ENCODE peak calls at places on chromosome 9, in eight cellular contexts. V is IMR-90; M is CD8-positive, alpha-beta T cell; X is left ventricle myocardium inferior; Y is H9; W is PC-3; N is breast epithelium; E is effector memory CD4-positive, alpha-beta T cell. C is an unnamed sample.

GRCh38 chr9:5800969-5801738 is 31.8 kb downstream of the ERMP1 start:
- DNase-seq in E (no peak), W (no peak), Y (no peak), M (no peak), X (no peak), N (no peak), V (no peak), C (no peak)

GRCh38 chr9:126423709-126424185 is 97.1 kb downstream of the MVB12B start:
- DNase-seq in W (no peak), Y (no peak), X (no peak), V (no peak), E (no peak), N (no peak), M (no peak), C (no peak)

GRCh38 chr9:94882953-94883641 is 156.6 kb downstream of the AOPEP start:
- DNase-seq in M (no peak), X (no peak), W (no peak), V (no peak), N (no peak), E (no peak), Y (no peak), C (no peak)

GRCh38 chr9:92714787-92715487 is 45.0 kb upstream of the IPPK start:
- DNase-seq in E (no peak), N (no peak), V (no peak), Y (no peak), W (no peak), X (peak; percentile 51), M (no peak), C (no peak)

GRCh38 chr9:20701058-20701457 is 17.0 kb downstream of the FOCAD start:
- DNase-seq in M (no peak), W (no peak), X (no peak), V (no peak), E (no peak), N (no peak), Y (no peak), C (no peak)

GRCh38 chr9:113636165-113636564 is 172.6 kb downstream of the RGS3 start:
- DNase-seq in W (no peak), X (no peak), N (peak; percentile 48), Y (no peak), V (peak; percentile 91), E (no peak), M (no peak), C (no peak)

GRCh38 chr9:104976196-104976595 is 48.2 kb upstream of the ABCA1 start:
- DNase-seq in X (no peak), Y (no peak), N (no peak), V (no peak), M (no peak), W (no peak), E (no peak), C (no peak)

GRCh38 chr9:81759680-81760215 is 70.4 kb upstream of the TLE1 start:
- DNase-seq in V (peak; percentile 99), N (no peak), Y (no peak), W (peak; percentile 88), M (no peak), E (no peak), X (no peak), C (no peak)

GRCh38 chr9:127053057-127053821 is 69.2 kb downstream of the ANGPTL2 start:
- DNase-seq in Y (no peak), X (no peak), V (no peak), E (no peak), N (no peak), M (no peak), W (no peak), C (no peak)

GRCh38 chr9:13295556-13295955 is 16.1 kb upstream of the MPDZ start:
- DNase-seq in X (no peak), W (no peak), V (no peak), E (no peak), N (no peak), Y (no peak), M (no peak), C (no peak)

GRCh38 chr9:137459147-137459600 is at the start of gene NSMF:
- DNase-seq in N (peak; percentile 91), X (peak; percentile 94), V (peak; percentile 86), Y (peak; percentile 90), M (peak; percentile 87), E (peak; percentile 92), W (peak; percentile 91), C (peak; percentile 92)

GRCh38 chr9:3482578-3482977 is 43.2 kb downstream of the RFX3 start:
- DNase-seq in X (no peak), E (no peak), N (no peak), M (no peak), Y (no peak), V (no peak), W (no peak), C (no peak)

GRCh38 chr9:97502222-97502983 is 937 bp downstream of the TMOD1 start:
- DNase-seq in E (no peak), V (no peak), W (no peak), N (no peak), Y (peak; percentile 54), M (no peak), X (peak; percentile 36), C (peak; percentile 15)

GRCh38 chr9:20599195-20599594 is 23.1 kb downstream of the MLLT3 start:
- DNase-seq in Y (no peak), E (no peak), M (no peak), V (peak; percentile 78), N (no peak), X (no peak), W (no peak), C (no peak)

GRCh38 chr9:78620764-78621163 is 323.8 kb downstream of the PSAT1 start:
- DNase-seq in V (peak; percentile 88), E (no peak), X (no peak), M (no peak), N (no peak), W (peak; percentile 83), Y (no peak), C (no peak)

GRCh38 chr9:85741112-85741874 is 461 bp downstream of the AGTPBP1 start:
- DNase-seq in W (peak; percentile 15), E (peak; percentile 65), M (peak; percentile 37), V (peak; percentile 8), Y (peak; percentile 56), N (no peak), X (no peak), C (peak; percentile 48)

GRCh38 chr9:137435381-137435891 is 5.7 kb downstream of the ENTPD8 start:
- DNase-seq in V (no peak), W (no peak), Y (no peak), M (no peak), N (no peak), E (no peak), X (peak; percentile 7), C (no peak)

DNA sequence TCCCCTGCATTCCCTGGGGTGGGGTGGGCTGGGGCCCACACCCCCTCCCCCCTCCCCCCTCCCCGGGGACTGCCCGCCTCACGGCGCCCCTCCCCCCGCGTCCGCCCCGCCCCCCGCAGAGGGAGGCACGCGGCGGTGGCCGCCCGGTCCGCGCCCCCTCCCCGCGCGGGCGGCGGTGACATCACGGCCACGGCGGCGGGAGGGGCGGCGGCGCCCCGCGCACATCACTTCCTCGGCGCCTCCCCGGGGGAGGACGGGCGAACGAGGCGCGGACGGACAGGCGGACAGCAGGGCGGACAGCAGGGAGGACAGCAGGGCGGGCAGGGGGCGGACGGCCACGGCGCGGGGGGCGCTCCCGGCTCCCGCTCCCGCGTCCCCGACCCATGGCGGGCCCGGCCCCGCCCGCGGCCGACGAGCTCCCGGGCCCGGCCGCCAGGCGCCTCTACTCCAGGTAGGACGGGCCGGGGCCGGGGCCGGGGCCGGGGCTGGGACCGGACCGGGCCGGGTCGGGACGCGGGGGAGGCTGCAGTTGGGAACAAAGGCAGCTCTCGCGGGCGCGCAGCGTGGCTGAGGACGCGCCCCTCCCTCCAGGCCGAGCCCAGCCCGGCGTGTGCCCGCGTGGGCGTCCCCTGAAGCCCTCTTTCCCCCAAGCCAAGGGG is at the start of gene GPSM1:
- DNase-seq in M (no peak), Y (no peak), E (no peak), V (peak; percentile 58), X (peak; percentile 70), N (no peak), W (peak; percentile 38), C (no peak)
- H3K27ac ChIP-seq in M (no peak within 1 kb of the TSS), Y (no peak within 1 kb of the TSS), E (no peak within 1 kb of the TSS), V (peak within 1 kb of the TSS; percentile 97), X (peak within 1 kb of the TSS; percentile 81), N (peak within 1 kb of the TSS; percentile 89), W (no peak within 1 kb of the TSS), C (peak within 1 kb of the TSS; percentile 64)

GRCh38 chr9:22580788-22581187 is 134.2 kb downstream of the DMRTA1 start:
- DNase-seq in M (no peak), V (no peak), W (no peak), X (no peak), E (no peak), N (no peak), Y (no peak), C (no peak)
- H3K27ac ChIP-seq in M (no peak overlapping the region), V (no peak overlapping the region), W (no peak overlapping the region), X (no peak overlapping the region), E (no peak overlapping the region), N (no peak overlapping the region), Y (no peak overlapping the region), C (no peak overlapping the region)

GRCh38 chr9:27610622-27611021 is 37.3 kb upstream of the C9orf72 start:
- DNase-seq in Y (no peak), E (no peak), V (no peak), N (no peak), M (no peak), W (no peak), X (no peak), C (no peak)
- H3K27ac ChIP-seq in Y (no peak overlapping the region), E (no peak overlapping the region), V (no peak overlapping the region), N (no peak overlapping the region), M (no peak overlapping the region), W (no peak overlapping the region), X (no peak overlapping the region), C (no peak overlapping the region)

GRCh38 chr9:120915854-120916495 is 10.6 kb downstream of the TRAF1 start:
- DNase-seq in X (no peak), E (no peak), Y (no peak), M (no peak), N (no peak), W (no peak), V (no peak), C (no peak)

GRCh38 chr9:120914953-120915352 is 11.6 kb downstream of the TRAF1 start:
- DNase-seq in M (no peak), X (no peak), Y (no peak), V (peak; percentile 82), N (no peak), E (no peak), W (peak; percentile 80), C (no peak)

GRCh38 chr9:120917285-120917684 is 9.3 kb downstream of the TRAF1 start:
- DNase-seq in V (no peak), X (no peak), E (no peak), W (no peak), N (no peak), Y (no peak), M (no peak), C (no peak)

GRCh38 chr9:120917989-120918630 is 8.5 kb downstream of the TRAF1 start:
- DNase-seq in X (peak; percentile 2), Y (no peak), N (no peak), M (no peak), W (no peak), E (no peak), V (no peak), C (no peak)

GRCh38 chr9:120916573-120916972 is 10.0 kb downstream of the TRAF1 start:
- DNase-seq in M (no peak), N (no peak), V (peak; percentile 64), W (no peak), Y (no peak), X (peak; percentile 71), E (no peak), C (no peak)
- H3K27ac ChIP-seq in M (no peak overlapping the region), N (peak overlapping the region; percentile 82), V (no peak overlapping the region), W (no peak overlapping the region), Y (no peak overlapping the region), X (peak overlapping the region; percentile 56), E (peak overlapping the region; percentile 49), C (peak overlapping the region; percentile 94)